ENCODE peak calls at places on chromosomes 5 and 9, in seven cellular contexts. M is HEK293T; Q is neuronal stem cell; R is stimulated activated CD8-positive, alpha-beta memory T cell treated with anti-CD3 and anti-CD28 coated beads, Interleukin-15, amount 100 ng/mL, for 24 hours; V is activated CD4-positive, alpha-beta T cell treated with anti-CD3 and anti-CD28 coated beads, Interleukin-2, amount 50 U/mL, for 1 hour; I is HuH-7.5; O is RCC 7860. Y is an unnamed sample.
A peak's percentile ranks its signal among the peaks of the same experiment; 100 is the strongest.

GRCh38 chr5:68169898-68170297 is 45.7 kb upstream of the PIK3R1 start:
- DNase-seq in M (no peak), Q (peak; percentile 69), R (no peak), V (no peak), I (no peak), O (no peak), Y (no peak)

GRCh38 chr5:176673651-176674583 is 26.6 kb downstream of the TSPAN17 start:
- DNase-seq in M (no peak), Q (no peak), R (no peak), V (no peak), I (no peak), O (no peak), Y (no peak)

GRCh38 chr9:95733687-95734659 is 141.5 kb upstream of the ERCC6L2 start:
- DNase-seq in M (no peak), Q (no peak), R (no peak), V (no peak), I (no peak), O (no peak), Y (no peak)

GRCh38 chr9:3740690-3741419 is 215.1 kb upstream of the RFX3 start:
- DNase-seq in M (no peak), Q (no peak), R (no peak), V (no peak), I (no peak), O (no peak), Y (no peak)

GRCh38 chr5:75733767-75734166 is 16.5 kb upstream of the POC5 start:
- DNase-seq in M (no peak), Q (no peak), R (no peak), V (no peak), I (no peak), O (no peak), Y (no peak)

GRCh38 chr5:92207156-92207555 is 824.0 kb upstream of the ARRDC3 start:
- DNase-seq in M (no peak), Q (no peak), R (no peak), V (no peak), I (no peak), O (no peak), Y (no peak)

GRCh38 chr5:26700759-26701384 is 337.5 kb downstream of the CDH9 start:
- DNase-seq in M (peak; percentile 53), Q (peak; percentile 44), R (no peak), V (no peak), I (peak; percentile 36), O (peak; percentile 57), Y (peak; percentile 2)

GRCh38 chr5:71384706-71385105 is 70.7 kb upstream of the BDP1 start:
- DNase-seq in M (no peak), Q (no peak), R (no peak), V (no peak), I (no peak), O (no peak), Y (no peak)

GRCh38 chr5:143141652-143142051 is 261.8 kb downstream of the NR3C1 start:
- DNase-seq in M (no peak), Q (no peak), R (no peak), V (no peak), I (no peak), O (no peak), Y (no peak)

GRCh38 chr9:137195525-137196220 is 4.9 kb downstream of the TPRN start:
- DNase-seq in M (no peak), Q (no peak), R (no peak), V (no peak), I (no peak), O (no peak), Y (no peak)

GRCh38 chr9:34252016-34252415 is 73.2 kb downstream of the UBAP1 start:
- DNase-seq in M (no peak), Q (no peak), R (no peak), V (no peak), I (no peak), O (no peak), Y (no peak)

GRCh38 chr9:14314424-14314928 is 535 bp upstream of the NFIB start:
- DNase-seq in M (peak; percentile 33), Q (no peak), R (no peak), V (no peak), I (peak; percentile 82), O (peak; percentile 63), Y (peak; percentile 94)

GRCh38 chr9:129285979-129286772 is 108.1 kb upstream of the IER5L start:
- DNase-seq in M (no peak), Q (no peak), R (no peak), V (no peak), I (no peak), O (no peak), Y (no peak)

GRCh38 chr5:168471785-168472184 is 14.5 kb upstream of the RARS1 start:
- DNase-seq in M (no peak), Q (no peak), R (no peak), V (no peak), I (no peak), O (peak; percentile 64), Y (peak; percentile 61)

GRCh38 chr9:111037744-111038335 is 430 bp downstream of the LPAR1 start:
- DNase-seq in M (peak; percentile 63), Q (peak; percentile 73), R (no peak), V (no peak), I (peak; percentile 19), O (peak; percentile 30), Y (peak; percentile 44)

GRCh38 chr9:99054581-99054980 is 50.3 kb upstream of the TGFBR1 start:
- DNase-seq in M (no peak), Q (no peak), R (no peak), V (no peak), I (no peak), O (peak; percentile 71), Y (no peak)

GRCh38 chr5:77486344-77486962 is 5.7 kb downstream of the WDR41 start:
- DNase-seq in M (no peak), Q (no peak), R (no peak), V (no peak), I (no peak), O (no peak), Y (no peak)

GRCh38 chr9:113626735-113627495 is 163.4 kb downstream of the RGS3 start:
- DNase-seq in M (no peak), Q (no peak), R (no peak), V (no peak), I (no peak), O (no peak), Y (no peak)

GRCh38 chr9:77020438-77021264 is 1.2 kb downstream of the FOXB2 start:
- DNase-seq in M (no peak), Q (peak; percentile 33), R (no peak), V (no peak), I (no peak), O (no peak), Y (no peak)

GRCh38 chr5:158084292-158084691 is 225.3 kb upstream of the CLINT1 start:
- DNase-seq in M (no peak), Q (no peak), R (no peak), V (no peak), I (no peak), O (no peak), Y (no peak)